ENCODE peak calls at places on chromosomes 6 and 20, in five cellular contexts. One of them, this sample, is unnamed.

GRCh38 chr6:142692942-142693341 is 252.0 kb downstream of the HIVEP2 start:
- DNase-seq in RWPE1: peak
- DNase-seq in GM20000: peak
- DNase-seq in left lung: no peak
- DNase-seq in OCI-LY7: peak
- DNase-seq in this sample: peak

GRCh38 chr20:45405566-45406259 is 2.4 kb upstream of the DBNDD2 start:
- DNase-seq in RWPE1: peak
- DNase-seq in GM20000: peak
- DNase-seq in left lung: peak
- DNase-seq in OCI-LY7: no peak
- DNase-seq in this sample: no peak

GRCh38 chr6:43856005-43856765 is 86.2 kb downstream of the VEGFA start:
- DNase-seq in RWPE1: no peak
- DNase-seq in GM20000: no peak
- DNase-seq in left lung: no peak
- DNase-seq in OCI-LY7: no peak
- DNase-seq in this sample: no peak

GRCh38 chr6:1395941-1396908 is 6.8 kb downstream of the FOXF2 start:
- DNase-seq in RWPE1: no peak
- DNase-seq in GM20000: no peak
- DNase-seq in left lung: no peak
- DNase-seq in OCI-LY7: no peak
- DNase-seq in this sample: no peak

GRCh38 chr6:1952726-1953360 is 292.6 kb downstream of the GMDS start:
- DNase-seq in RWPE1: peak
- DNase-seq in GM20000: no peak
- DNase-seq in left lung: no peak
- DNase-seq in OCI-LY7: no peak
- DNase-seq in this sample: no peak

GRCh38 chr20:63050406-63050805 is 43.6 kb upstream of the BHLHE23 start:
- DNase-seq in RWPE1: no peak
- DNase-seq in GM20000: no peak
- DNase-seq in left lung: peak
- DNase-seq in OCI-LY7: no peak
- DNase-seq in this sample: no peak

GRCh38 chr6:168157272-168158007 is 78.4 kb upstream of the FRMD1 start:
- DNase-seq in RWPE1: peak
- DNase-seq in GM20000: no peak
- DNase-seq in left lung: no peak
- DNase-seq in OCI-LY7: no peak
- DNase-seq in this sample: no peak

GRCh38 chr6:28525496-28526039 is at the start of gene GPX5:
- DNase-seq in RWPE1: no peak
- DNase-seq in GM20000: no peak
- DNase-seq in left lung: no peak
- DNase-seq in OCI-LY7: no peak
- DNase-seq in this sample: no peak

GRCh38 chr6:104956663-104957294 is at the start of gene LIN28B:
- DNase-seq in RWPE1: no peak
- DNase-seq in GM20000: no peak
- DNase-seq in left lung: no peak
- DNase-seq in OCI-LY7: no peak
- DNase-seq in this sample: no peak

GRCh38 chr6:163724196-163724595 is 309.7 kb downstream of the QKI start:
- DNase-seq in RWPE1: no peak
- DNase-seq in GM20000: no peak
- DNase-seq in left lung: no peak
- DNase-seq in OCI-LY7: peak
- DNase-seq in this sample: no peak

GRCh38 chr20:57258055-57258454 is 8.4 kb downstream of the BMP7 start:
- DNase-seq in RWPE1: no peak
- DNase-seq in GM20000: no peak
- DNase-seq in left lung: no peak
- DNase-seq in OCI-LY7: peak
- DNase-seq in this sample: no peak

GRCh38 chr6:34341481-34341971 is 50.9 kb downstream of the NUDT3 start:
- DNase-seq in RWPE1: peak
- DNase-seq in GM20000: no peak
- DNase-seq in left lung: no peak
- DNase-seq in OCI-LY7: no peak
- DNase-seq in this sample: no peak

GRCh38 chr6:32779036-32779435 is 15.7 kb upstream of the HLA-DQB2 start:
- DNase-seq in RWPE1: no peak
- DNase-seq in GM20000: no peak
- DNase-seq in left lung: no peak
- DNase-seq in OCI-LY7: no peak
- DNase-seq in this sample: no peak

DNA sequence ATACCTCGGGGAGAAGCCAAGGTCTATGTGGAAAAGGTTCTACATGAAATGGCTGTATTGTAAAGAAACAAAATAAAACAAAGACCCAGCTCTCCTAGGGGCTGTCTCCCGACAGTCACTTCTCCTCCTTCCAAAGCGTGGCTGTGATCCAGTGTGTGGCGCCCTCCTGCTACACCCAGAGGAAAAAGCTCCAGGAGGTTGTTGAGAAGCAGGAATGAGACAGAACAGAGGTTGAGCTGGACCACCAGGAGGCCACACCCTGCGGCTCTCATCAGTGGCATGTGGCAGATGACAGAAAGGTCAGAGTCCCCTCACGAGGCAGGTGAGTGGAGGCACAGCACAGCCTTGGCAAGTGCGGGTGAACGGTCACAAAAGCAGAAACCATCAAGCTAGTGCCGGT is 236.0 kb downstream of the TBXT start:
- DNase-seq in RWPE1: no peak
- DNase-seq in GM20000: no peak
- DNase-seq in left lung: peak
- DNase-seq in OCI-LY7: no peak
- DNase-seq in this sample: no peak
- TF ChIP-seq CTCF in RWPE1: no peak
- TF ChIP-seq CTCF in GM20000: no peak
- TF ChIP-seq CTCF in left lung: no peak
- TF ChIP-seq CTCF in OCI-LY7: no peak
- TF ChIP-seq CTCF in this sample: no peak

DNA sequence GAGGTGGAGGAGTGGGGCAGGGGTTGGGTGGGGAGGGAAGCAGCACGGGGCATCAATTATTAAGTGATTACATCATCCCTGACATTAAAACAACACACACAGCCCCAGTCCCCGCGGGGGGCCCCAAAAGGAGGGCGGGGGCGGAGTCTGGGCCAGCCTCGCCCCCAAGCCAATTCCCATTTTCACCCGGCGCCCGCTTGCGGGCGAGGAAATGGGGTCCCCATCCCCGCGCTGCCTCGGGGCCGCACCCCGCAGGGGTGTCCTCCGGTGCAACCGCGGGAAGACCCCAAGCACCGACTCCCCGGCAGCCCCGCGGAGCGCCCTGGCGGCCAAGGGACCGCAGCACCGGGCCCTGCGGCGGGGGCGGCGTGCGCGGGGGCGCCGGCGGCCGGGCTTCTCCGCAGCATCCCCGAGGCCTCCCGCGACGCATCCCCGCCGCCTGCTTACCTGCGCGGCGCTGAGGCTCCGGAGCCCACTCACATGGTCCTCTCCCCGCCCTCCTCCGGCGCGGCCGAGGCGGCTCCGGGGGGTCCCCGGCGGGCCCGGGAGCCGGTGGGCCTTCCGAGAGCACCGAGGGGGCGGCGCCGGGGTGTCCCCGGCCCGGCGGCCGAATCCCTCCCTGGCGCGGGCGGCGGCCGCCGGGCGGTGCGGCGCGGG is 603 bp downstream of the FYN start:
- DNase-seq in RWPE1: no peak
- DNase-seq in GM20000: peak
- DNase-seq in left lung: peak
- DNase-seq in OCI-LY7: peak
- DNase-seq in this sample: peak
- TF ChIP-seq CTCF in RWPE1: no peak
- TF ChIP-seq CTCF in GM20000: no peak
- TF ChIP-seq CTCF in left lung: no peak
- TF ChIP-seq CTCF in OCI-LY7: no peak
- TF ChIP-seq CTCF in this sample: no peak

GRCh38 chr6:103672169-103672568 is 1187.5 kb downstream of the HACE1 start:
- DNase-seq in RWPE1: no peak
- DNase-seq in GM20000: no peak
- DNase-seq in left lung: no peak
- DNase-seq in OCI-LY7: no peak
- DNase-seq in this sample: no peak
- TF ChIP-seq CTCF in RWPE1: no peak
- TF ChIP-seq CTCF in GM20000: no peak
- TF ChIP-seq CTCF in left lung: no peak
- TF ChIP-seq CTCF in OCI-LY7: peak
- TF ChIP-seq CTCF in this sample: no peak

GRCh38 chr6:14316911-14317535 is 199.5 kb downstream of the CD83 start:
- DNase-seq in RWPE1: no peak
- DNase-seq in GM20000: peak
- DNase-seq in left lung: no peak
- DNase-seq in OCI-LY7: peak
- DNase-seq in this sample: no peak
- TF ChIP-seq CTCF in RWPE1: no peak
- TF ChIP-seq CTCF in GM20000: no peak
- TF ChIP-seq CTCF in left lung: no peak
- TF ChIP-seq CTCF in OCI-LY7: peak
- TF ChIP-seq CTCF in this sample: no peak

DNA sequence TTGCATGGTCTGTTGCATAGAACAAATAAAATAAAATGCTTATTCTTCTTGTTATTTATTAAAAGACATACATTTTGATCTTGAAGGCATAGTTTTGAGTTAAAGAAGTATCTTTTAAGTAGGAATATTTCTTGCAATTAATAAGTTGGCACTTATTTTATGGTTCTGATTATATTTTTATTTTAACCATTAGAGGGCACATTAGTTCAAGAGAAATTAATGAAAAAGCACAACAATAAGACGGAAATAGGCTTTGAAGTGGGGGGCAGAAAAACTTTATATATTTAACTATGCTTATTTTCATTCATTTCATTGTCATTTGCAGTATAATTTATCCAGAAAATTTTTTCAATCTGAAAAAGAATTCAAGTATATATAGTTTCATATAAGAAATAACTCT is 44.2 kb upstream of the MAP3K7 start:
- DNase-seq in RWPE1: no peak
- DNase-seq in GM20000: no peak
- DNase-seq in left lung: no peak
- DNase-seq in OCI-LY7: no peak
- DNase-seq in this sample: no peak
- TF ChIP-seq CTCF in RWPE1: peak
- TF ChIP-seq CTCF in GM20000: no peak
- TF ChIP-seq CTCF in left lung: no peak
- TF ChIP-seq CTCF in OCI-LY7: peak
- TF ChIP-seq CTCF in this sample: no peak

GRCh38 chr20:2207770-2208097 is 88.1 kb upstream of the TGM3 start:
- DNase-seq in RWPE1: no peak
- DNase-seq in GM20000: no peak
- DNase-seq in left lung: no peak
- DNase-seq in OCI-LY7: no peak
- DNase-seq in this sample: no peak

GRCh38 chr20:2212457-2213005 is 83.3 kb upstream of the TGM3 start:
- DNase-seq in RWPE1: no peak
- DNase-seq in GM20000: no peak
- DNase-seq in left lung: no peak
- DNase-seq in OCI-LY7: no peak
- DNase-seq in this sample: no peak

GRCh38 chr20:2206957-2207769 is 88.6 kb upstream of the TGM3 start:
- DNase-seq in RWPE1: peak
- DNase-seq in GM20000: peak
- DNase-seq in left lung: peak
- DNase-seq in OCI-LY7: no peak
- DNase-seq in this sample: peak

GRCh38 chr20:2208897-2209296 is 86.9 kb upstream of the TGM3 start:
- DNase-seq in RWPE1: no peak
- DNase-seq in GM20000: no peak
- DNase-seq in left lung: no peak
- DNase-seq in OCI-LY7: no peak
- DNase-seq in this sample: no peak

GRCh38 chr20:2210646-2211556 is 84.9 kb upstream of the TGM3 start:
- DNase-seq in RWPE1: peak
- DNase-seq in GM20000: no peak
- DNase-seq in left lung: no peak
- DNase-seq in OCI-LY7: no peak
- DNase-seq in this sample: no peak
- TF ChIP-seq CTCF in RWPE1: no peak
- TF ChIP-seq CTCF in GM20000: no peak
- TF ChIP-seq CTCF in left lung: no peak
- TF ChIP-seq CTCF in OCI-LY7: no peak
- TF ChIP-seq CTCF in this sample: no peak

DNA sequence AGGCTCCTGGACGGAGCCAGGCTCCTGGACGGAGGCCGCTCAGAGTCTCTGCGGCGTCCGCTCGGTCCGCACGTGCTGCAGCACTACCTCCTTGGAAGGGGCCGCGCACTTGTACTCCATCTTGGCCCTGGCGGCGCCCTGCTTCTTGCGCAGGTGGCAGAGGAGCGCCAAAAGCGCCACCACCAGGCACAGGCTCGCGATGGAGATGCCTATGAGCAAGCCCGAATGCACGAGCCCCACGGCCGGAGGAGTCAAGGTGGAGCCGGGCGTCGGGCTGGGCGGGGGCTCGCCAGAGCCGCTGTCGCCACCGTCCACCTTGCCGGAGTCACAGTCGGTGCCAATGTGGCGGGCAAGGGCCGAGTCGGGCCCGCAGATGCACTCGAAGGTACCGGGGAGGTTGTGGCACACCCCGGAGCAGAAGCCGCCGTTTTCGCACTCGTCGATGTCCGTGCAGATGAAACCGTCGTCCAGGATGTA is 1.7 kb downstream of the THBD start:
- DNase-seq in RWPE1: peak
- DNase-seq in GM20000: no peak
- DNase-seq in left lung: peak
- DNase-seq in OCI-LY7: no peak
- DNase-seq in this sample: no peak
- TF ChIP-seq CTCF in RWPE1: peak
- TF ChIP-seq CTCF in GM20000: no peak
- TF ChIP-seq CTCF in left lung: no peak
- TF ChIP-seq CTCF in OCI-LY7: no peak
- TF ChIP-seq CTCF in this sample: no peak

GRCh38 chr20:41848180-41848579 is 230.0 kb upstream of the CHD6 start:
- DNase-seq in RWPE1: no peak
- DNase-seq in GM20000: no peak
- DNase-seq in left lung: no peak
- DNase-seq in OCI-LY7: no peak
- DNase-seq in this sample: no peak
- TF ChIP-seq CTCF in RWPE1: no peak
- TF ChIP-seq CTCF in GM20000: no peak
- TF ChIP-seq CTCF in left lung: no peak
- TF ChIP-seq CTCF in OCI-LY7: peak
- TF ChIP-seq CTCF in this sample: no peak